ENCODE peak calls at places on chromosome 6, in four cellular contexts. A is brain microvascular endothelial cell, X is uterus, C is psoas muscle. W is an unnamed sample.

GRCh38 chr6:2857580-2858337 is 16.1 kb upstream of the SERPINB1 start:
- DNase-seq in X (no peak), C (no peak), A (peak), W (peak)

GRCh38 chr6:111800821-111801220 is 72.4 kb downstream of the FYN start:
- DNase-seq in C (no peak), X (no peak), A (no peak), W (no peak)

GRCh38 chr6:147395158-147395557 is 113.3 kb upstream of the SAMD5 start:
- DNase-seq in C (no peak), X (no peak), A (peak), W (no peak)

GRCh38 chr6:16741112-16742016 is 19.9 kb downstream of the ATXN1 start:
- DNase-seq in A (peak), X (no peak), C (no peak), W (no peak)

GRCh38 chr6:28380381-28380780 is 19.2 kb downstream of the ZSCAN12 start:
- DNase-seq in A (no peak), C (no peak), X (no peak), W (no peak)

GRCh38 chr6:169707772-169708171 is 5.8 kb downstream of the C6orf120 start:
- DNase-seq in X (no peak), C (no peak), A (no peak), W (no peak)

GRCh38 chr6:106540907-106541306 is 88.4 kb downstream of the RTN4IP1 start:
- DNase-seq in A (no peak), X (no peak), C (no peak), W (no peak)

GRCh38 chr6:5294392-5295211 is 33.3 kb downstream of the FARS2 start:
- DNase-seq in C (no peak), A (no peak), X (no peak), W (no peak)

GRCh38 chr6:139748353-139749146 is 374.1 kb upstream of the CITED2 start:
- DNase-seq in A (peak), X (no peak), C (no peak), W (peak)

GRCh38 chr6:135280375-135281136 is 99.4 kb downstream of the MYB start:
- DNase-seq in C (no peak), X (no peak), A (no peak), W (peak)

GRCh38 chr6:14981960-14982359 is 263.9 kb upstream of the JARID2 start:
- DNase-seq in C (no peak), X (no peak), A (no peak), W (no peak)

GRCh38 chr6:67558985-67559384 is 1076.1 kb upstream of the ADGRB3 start:
- DNase-seq in X (no peak), A (peak), C (no peak), W (no peak)

GRCh38 chr6:21022343-21023107 is 488.3 kb downstream of the CDKAL1 start:
- DNase-seq in C (no peak), X (no peak), A (peak), W (no peak)

GRCh38 chr6:154219250-154219649 is 137.4 kb downstream of the IPCEF1 start:
- DNase-seq in X (no peak), C (no peak), A (no peak), W (no peak)

GRCh38 chr6:105560611-105561066 is 157.8 kb upstream of the PREP start:
- DNase-seq in C (no peak), A (peak), X (no peak), W (no peak)

GRCh38 chr6:113381957-113382356 is 475.2 kb upstream of the MARCKS start:
- DNase-seq in X (no peak), C (no peak), A (peak), W (peak)

GRCh38 chr6:161951139-161951538 is 677.3 kb upstream of the AGPAT4 start:
- DNase-seq in X (no peak), A (no peak), C (no peak), W (no peak)

GRCh38 chr6:6976193-6976592 is 131.6 kb upstream of the RREB1 start:
- DNase-seq in A (no peak), C (no peak), X (no peak), W (no peak)

GRCh38 chr6:29319931-29320330 is 18.4 kb downstream of the OR14J1 start:
- DNase-seq in X (no peak), A (no peak), C (no peak), W (no peak)

GRCh38 chr6:161482517-161482903 is 208.6 kb upstream of the AGPAT4 start:
- DNase-seq in C (no peak), A (no peak), X (no peak), W (no peak)

GRCh38 chr6:102936959-102937358 is 1543.5 kb downstream of the GRIK2 start:
- DNase-seq in X (no peak), A (no peak), C (no peak), W (no peak)

GRCh38 chr6:29553268-29554057 is 6.1 kb downstream of the UBD start:
- DNase-seq in C (peak), A (peak), X (peak), W (peak)

GRCh38 chr6:51514396-51515051 is 572.9 kb downstream of the PKHD1 start:
- DNase-seq in X (no peak), A (no peak), C (no peak), W (no peak)

GRCh38 chr6:104689551-104690205 is 170.0 kb downstream of the HACE1 start:
- DNase-seq in A (peak), C (no peak), X (no peak), W (no peak)

GRCh38 chr6:83696674-83697073 is 12.2 kb downstream of the SNAP91 start:
- DNase-seq in C (no peak), A (no peak), X (no peak), W (no peak)

GRCh38 chr6:104686550-104687155 is 173.1 kb downstream of the HACE1 start:
- DNase-seq in C (no peak), X (no peak), A (no peak), W (no peak)

GRCh38 chr6:137283080-137283479 is 63.9 kb upstream of the IFNGR1 start:
- DNase-seq in C (no peak), X (no peak), A (no peak), W (no peak)

GRCh38 chr6:6004147-6004995 is 2.4 kb downstream of the NRN1 start:
- DNase-seq in C (no peak), X (no peak), A (peak), W (no peak)

GRCh38 chr6:45480697-45481415 is 103.1 kb upstream of the SUPT3H start:
- DNase-seq in C (no peak), A (no peak), X (no peak), W (no peak)

GRCh38 chr6:9761220-9761619 is 653.7 kb downstream of the TFAP2A start:
- DNase-seq in A (no peak), C (no peak), X (no peak), W (no peak)

GRCh38 chr6:24191346-24191745 is 65.3 kb downstream of the NRSN1 start:
- DNase-seq in A (no peak), C (no peak), X (no peak), W (no peak)

GRCh38 chr6:94184666-94185464 is 765.5 kb upstream of the EPHA7 start:
- DNase-seq in X (no peak), C (no peak), A (no peak), W (no peak)

GRCh38 chr6:156808287-156808686 is 31.1 kb downstream of the ARID1B start:
- DNase-seq in C (no peak), A (no peak), X (no peak), W (no peak)

GRCh38 chr6:2510341-2510740 is 240.4 kb downstream of the MYLK4 start:
- DNase-seq in C (no peak), X (no peak), A (no peak), W (no peak)

GRCh38 chr6:141552031-141552430 is 580.7 kb upstream of the GJE1 start:
- DNase-seq in X (no peak), C (no peak), A (no peak), W (no peak)

GRCh38 chr6:141552463-141552862 is 580.3 kb upstream of the GJE1 start:
- DNase-seq in X (no peak), C (no peak), A (peak), W (no peak)

GRCh38 chr6:141551318-141551717 is 581.4 kb upstream of the GJE1 start:
- DNase-seq in A (no peak), C (no peak), X (no peak), W (no peak)

GRCh38 chr6:141548969-141549368 is 583.8 kb upstream of the GJE1 start:
- DNase-seq in X (no peak), A (peak), C (no peak), W (no peak)

GRCh38 chr6:141550471-141550870 is 582.3 kb upstream of the GJE1 start:
- DNase-seq in X (no peak), A (no peak), C (no peak), W (no peak)
- H3K27ac ChIP-seq in X (no peak), A (no peak), C (no peak), W (no peak)

GRCh38 chr6:43973351-43973750 is 153.9 kb downstream of the MRPL14 start:
- DNase-seq in X (no peak), A (no peak), C (no peak), W (no peak)
- H3K27ac ChIP-seq in X (peak), A (no peak), C (peak), W (no peak)

DNA sequence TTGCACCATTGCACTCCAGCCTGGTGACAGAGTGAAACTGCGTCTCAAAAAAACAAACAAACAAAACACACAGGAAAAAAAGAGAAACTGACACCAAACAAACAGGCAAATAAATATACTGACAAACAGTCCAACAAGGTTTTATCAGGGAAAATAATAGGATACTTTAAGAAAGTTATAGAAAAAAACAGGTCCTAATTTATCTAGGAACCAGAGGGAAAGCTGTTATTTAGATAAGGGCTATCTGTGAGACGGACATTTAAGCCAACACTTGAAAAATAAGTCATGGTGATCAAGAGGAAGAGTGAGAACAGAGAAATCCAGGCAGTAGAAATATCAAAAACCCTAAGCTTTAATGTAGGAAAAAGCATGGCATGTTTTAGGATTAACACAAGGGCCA is 68.9 kb downstream of the FAM217A start:
- DNase-seq in C (no peak), A (no peak), X (no peak), W (no peak)
- H3K27ac ChIP-seq in C (no peak), A (no peak), X (no peak), W (no peak)

GRCh38 chr6:108788416-108788815 is 59.8 kb upstream of the ARMC2 start:
- DNase-seq in C (no peak), A (no peak), X (no peak), W (no peak)
- H3K27ac ChIP-seq in C (no peak), A (no peak), X (no peak), W (no peak)

GRCh38 chr6:11279213-11279780 is 46.8 kb upstream of the NEDD9 start:
- DNase-seq in A (no peak), C (peak), X (peak), W (no peak)

GRCh38 chr6:11276911-11277274 is 44.4 kb upstream of the NEDD9 start:
- DNase-seq in X (no peak), C (no peak), A (peak), W (no peak)

GRCh38 chr6:11278207-11278559 is 45.7 kb upstream of the NEDD9 start:
- DNase-seq in C (no peak), A (no peak), X (no peak), W (no peak)

GRCh38 chr6:11276228-11276627 is 43.8 kb upstream of the NEDD9 start:
- DNase-seq in C (no peak), A (no peak), X (no peak), W (no peak)

GRCh38 chr6:11277275-11278206 is 45.1 kb upstream of the NEDD9 start:
- DNase-seq in X (peak), A (peak), C (no peak), W (peak)
- H3K27ac ChIP-seq in X (peak), A (peak), C (no peak), W (no peak)

GRCh38 chr6:144359783-144360182 is 74.6 kb downstream of the UTRN start:
- DNase-seq in C (no peak), X (no peak), A (no peak), W (no peak)

GRCh38 chr6:144362042-144363018 is 77.2 kb downstream of the UTRN start:
- DNase-seq in X (no peak), C (no peak), A (no peak), W (no peak)

GRCh38 chr6:144361027-144361426 is 75.9 kb downstream of the UTRN start:
- DNase-seq in X (no peak), C (no peak), A (no peak), W (no peak)

GRCh38 chr6:144364208-144364718 is 79.1 kb downstream of the UTRN start:
- DNase-seq in C (no peak), X (no peak), A (no peak), W (no peak)

GRCh38 chr6:144360401-144360800 is 75.3 kb downstream of the UTRN start:
- DNase-seq in X (no peak), A (no peak), C (no peak), W (no peak)
- H3K27ac ChIP-seq in X (no peak), A (no peak), C (no peak), W (no peak)

GRCh38 chr6:144284753-144285547 is at the start of gene UTRN:
- DNase-seq in C (peak), A (peak), X (peak), W (peak)
- H3K27ac ChIP-seq in C (peak), A (peak), X (peak), W (peak)

GRCh38 chr6:1426416-1426815 is 37.0 kb downstream of the FOXF2 start:
- DNase-seq in X (no peak), A (no peak), C (no peak), W (no peak)
- H3K27ac ChIP-seq in X (no peak), A (no peak), C (no peak), W (no peak)

DNA sequence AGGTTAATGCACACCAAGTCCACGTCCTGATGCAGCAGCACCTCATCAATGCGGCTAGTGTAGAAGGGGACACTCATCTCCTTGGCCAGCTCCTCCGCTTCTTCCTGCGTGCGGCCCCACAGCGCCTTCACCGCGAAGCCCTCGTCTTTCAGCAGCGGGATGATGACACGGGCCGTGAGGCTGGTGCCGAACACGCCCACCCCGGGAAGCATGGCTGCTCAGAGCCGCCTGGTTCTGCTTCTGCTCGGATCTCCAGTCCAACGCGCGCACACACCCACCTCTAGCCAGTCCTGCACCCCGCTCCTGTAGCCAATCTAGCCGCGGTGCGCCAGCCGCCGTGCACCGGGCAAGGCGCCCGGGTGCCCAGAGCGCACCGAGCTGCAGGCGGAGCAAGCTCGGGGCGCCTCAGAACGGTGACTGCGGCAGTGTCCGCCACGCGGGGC is 700 bp downstream of the GFOD1 start:
- DNase-seq in C (peak), A (peak), X (peak), W (peak)
- H3K27ac ChIP-seq in C (peak), A (peak), X (peak), W (no peak)

GRCh38 chr6:153104220-153104619 is 26.9 kb downstream of the RGS17 start:
- DNase-seq in C (no peak), A (no peak), X (no peak), W (no peak)

GRCh38 chr6:153101461-153101860 is 29.6 kb downstream of the RGS17 start:
- DNase-seq in A (no peak), X (no peak), C (no peak), W (no peak)

GRCh38 chr6:153099636-153100035 is 31.4 kb downstream of the RGS17 start:
- DNase-seq in A (no peak), X (no peak), C (no peak), W (no peak)

GRCh38 chr6:153106021-153106420 is 25.1 kb downstream of the RGS17 start:
- DNase-seq in A (no peak), C (no peak), X (no peak), W (no peak)

DNA sequence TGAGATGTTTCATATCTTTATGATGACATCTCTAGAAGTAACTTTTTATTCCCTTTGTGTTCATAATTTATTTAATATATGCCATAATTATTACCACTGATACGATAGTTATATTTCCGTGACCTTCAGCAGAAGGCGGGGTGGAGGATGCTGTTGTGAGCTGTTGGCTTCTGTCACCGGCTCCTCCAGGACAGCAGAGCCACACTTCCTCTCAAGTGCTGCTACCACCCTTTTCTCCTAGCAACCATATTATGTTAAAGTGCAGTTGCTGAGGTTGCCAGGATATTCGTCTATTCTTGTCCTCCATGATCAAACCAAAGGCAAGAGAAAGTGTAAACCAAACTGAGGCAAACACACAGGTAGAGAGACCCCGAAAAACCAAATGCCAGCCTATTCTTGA is 27.8 kb downstream of the RGS17 start:
- DNase-seq in X (no peak), A (no peak), C (no peak), W (no peak)
- H3K27ac ChIP-seq in X (no peak), A (no peak), C (no peak), W (no peak)

W was measured in adrenal gland.